ENCODE peak calls at places on chromosome 3, in nine cellular contexts. B is heart left ventricle, X is tibial artery, T is tibial nerve, P is pancreas, G is psoas muscle, D is K562, H is upper lobe of right lung, K is GM12878. L is an unnamed sample. For H3K4me1, the result is how much of the 10 kb centered on the place peaks cover.

GRCh38 chr3:134320749-134321148 is 53.5 kb downstream of the AMOTL2 start:
- DNase-seq in B (no peak), X (no peak), T (no peak), P (no peak), G (no peak), D (no peak), H (no peak), K (no peak), L (no peak)

GRCh38 chr3:141064255-141064926 is 13.2 kb downstream of the SPSB4 start:
- DNase-seq in B (no peak), X (no peak), T (no peak), P (no peak), G (no peak), D (no peak), H (no peak), K (no peak), L (no peak)

GRCh38 chr3:52053307-52054304 is 2.8 kb downstream of the DUSP7 start:
- DNase-seq in B (peak), X (peak), T (no peak), P (no peak), G (no peak), D (peak), H (peak), K (peak), L (peak)

GRCh38 chr3:151580592-151580991 is 119.7 kb upstream of the IGSF10 start:
- DNase-seq in B (no peak), X (no peak), T (no peak), P (no peak), G (no peak), D (no peak), H (no peak), K (no peak), L (no peak)

GRCh38 chr3:53858096-53858741 is 11.9 kb downstream of the IL17RB start:
- DNase-seq in B (no peak), X (no peak), T (no peak), P (no peak), G (no peak), D (no peak), H (no peak), K (no peak), L (no peak)

GRCh38 chr3:14031271-14031670 is 93.4 kb downstream of the CHCHD4 start:
- DNase-seq in B (no peak), X (no peak), T (no peak), P (no peak), G (no peak), D (no peak), H (no peak), K (no peak), L (no peak)

GRCh38 chr3:184788751-184789150 is 23.2 kb upstream of the VPS8 start:
- DNase-seq in B (no peak), X (no peak), T (no peak), P (no peak), G (no peak), D (no peak), H (no peak), K (no peak), L (no peak)

GRCh38 chr3:194556086-194557056 is 69.6 kb upstream of the ATP13A3 start:
- DNase-seq in B (no peak), X (peak), T (no peak), P (no peak), G (no peak), D (peak), H (peak), K (no peak), L (peak)

GRCh38 chr3:8490079-8490552 is 11.5 kb upstream of the LMCD1 start:
- DNase-seq in B (no peak), X (no peak), T (no peak), P (no peak), G (peak), D (no peak), H (no peak), K (no peak), L (no peak)

GRCh38 chr3:45760878-45761711 is 35.2 kb downstream of the SLC6A20 start:
- DNase-seq in B (peak), X (no peak), T (peak), P (peak), G (no peak), D (peak), H (no peak), K (peak), L (no peak)

GRCh38 chr3:89419647-89420141 is 312.3 kb downstream of the EPHA3 start:
- DNase-seq in B (peak), X (no peak), T (no peak), P (no peak), G (no peak), D (no peak), H (no peak), K (no peak), L (no peak)

GRCh38 chr3:196867507-196868296 is at the start of gene SENP5:
- DNase-seq in B (peak), X (peak), T (peak), P (peak), G (peak), D (peak), H (peak), K (peak), L (peak)

GRCh38 chr3:160331127-160331937 is 67.7 kb downstream of the IFT80 start:
- DNase-seq in B (no peak), X (no peak), T (no peak), P (no peak), G (no peak), D (peak), H (no peak), K (no peak), L (no peak)

GRCh38 chr3:107675233-107675900 is 152.6 kb downstream of the BBX start:
- DNase-seq in B (no peak), X (no peak), T (no peak), P (no peak), G (no peak), D (no peak), H (no peak), K (no peak), L (no peak)

GRCh38 chr3:145864336-145864735 is 296.6 kb downstream of the PLOD2 start:
- DNase-seq in B (no peak), X (no peak), T (no peak), P (no peak), G (no peak), D (no peak), H (no peak), K (no peak), L (no peak)

GRCh38 chr3:169764164-169764452 is 752 bp downstream of the TERC start:
- DNase-seq in B (no peak), X (no peak), T (no peak), P (no peak), G (no peak), D (no peak), H (no peak), K (peak), L (no peak)

GRCh38 chr3:100006570-100007271 is 107.6 kb downstream of the FILIP1L start:
- DNase-seq in B (no peak), X (no peak), T (no peak), P (no peak), G (no peak), D (no peak), H (no peak), K (no peak), L (no peak)

GRCh38 chr3:104604326-104605010 is 762.2 kb upstream of the ALCAM start:
- DNase-seq in B (no peak), X (no peak), T (no peak), P (no peak), G (no peak), D (no peak), H (no peak), K (no peak), L (no peak)

GRCh38 chr3:78642471-78642870 is 1125.3 kb downstream of the ROBO1 start:
- DNase-seq in B (no peak), X (no peak), T (no peak), P (no peak), G (no peak), D (no peak), H (no peak), K (no peak), L (no peak)

GRCh38 chr3:53274938-53275666 is 19.3 kb upstream of the TKT start:
- DNase-seq in B (no peak), X (no peak), T (no peak), P (no peak), G (no peak), D (no peak), H (peak), K (no peak), L (no peak)

GRCh38 chr3:72483554-72484104 is 364.6 kb downstream of the SHQ1 start:
- DNase-seq in B (no peak), X (no peak), T (no peak), P (no peak), G (no peak), D (no peak), H (no peak), K (no peak), L (no peak)

GRCh38 chr3:49410844-49411549 is 779 bp downstream of the RHOA start:
- DNase-seq in B (no peak), X (no peak), T (no peak), P (no peak), G (no peak), D (no peak), H (no peak), K (no peak), L (no peak)

GRCh38 chr3:10116138-10116460 is 624 bp downstream of the BRK1 start:
- DNase-seq in B (no peak), X (no peak), T (no peak), P (no peak), G (no peak), D (peak), H (peak), K (no peak), L (no peak)

GRCh38 chr3:54427951-54428871 is 305.9 kb downstream of the CACNA2D3 start:
- DNase-seq in B (peak), X (no peak), T (peak), P (peak), G (peak), D (peak), H (no peak), K (peak), L (peak)

GRCh38 chr3:106349191-106349881 is 480.5 kb upstream of the CBLB start:
- DNase-seq in B (no peak), X (no peak), T (no peak), P (no peak), G (no peak), D (no peak), H (no peak), K (no peak), L (no peak)

GRCh38 chr3:14126017-14126902 is 1.4 kb downstream of the TMEM43 start:
- DNase-seq in B (no peak), X (no peak), T (no peak), P (peak), G (no peak), D (no peak), H (no peak), K (no peak), L (no peak)

GRCh38 chr3:40037582-40037981 is 228.2 kb downstream of the MYRIP start:
- DNase-seq in B (no peak), X (no peak), T (no peak), P (no peak), G (no peak), D (no peak), H (no peak), K (no peak), L (no peak)

GRCh38 chr3:182732232-182733015 is 60.9 kb upstream of the ATP11B start:
- DNase-seq in B (no peak), X (no peak), T (no peak), P (no peak), G (no peak), D (no peak), H (no peak), K (no peak), L (no peak)

GRCh38 chr3:94423566-94423965 is 360.7 kb downstream of the NSUN3 start:
- DNase-seq in B (no peak), X (no peak), T (no peak), P (no peak), G (no peak), D (no peak), H (no peak), K (no peak), L (no peak)

GRCh38 chr3:37250435-37250834 is 76.1 kb upstream of the LRRFIP2 start:
- DNase-seq in B (no peak), X (no peak), T (no peak), P (no peak), G (no peak), D (no peak), H (no peak), K (no peak), L (no peak)

GRCh38 chr3:72692959-72693518 is 155.2 kb downstream of the SHQ1 start:
- DNase-seq in B (no peak), X (no peak), T (no peak), P (no peak), G (no peak), D (no peak), H (no peak), K (no peak), L (no peak)

GRCh38 chr3:57544181-57545125 is at the start of gene DNAH12:
- DNase-seq in B (no peak), X (no peak), T (no peak), P (peak), G (no peak), D (peak), H (peak), K (no peak), L (peak)

GRCh38 chr3:38843898-38844297 is 27.9 kb upstream of the SCN10A start:
- DNase-seq in B (peak), X (no peak), T (no peak), P (no peak), G (no peak), D (peak), H (no peak), K (no peak), L (no peak)

GRCh38 chr3:100129944-100130343 is 15.6 kb upstream of the FILIP1L start:
- DNase-seq in B (no peak), X (no peak), T (no peak), P (no peak), G (no peak), D (no peak), H (no peak), K (no peak), L (no peak)

GRCh38 chr3:37701729-37702128 is 160.0 kb upstream of the CTDSPL start:
- DNase-seq in B (no peak), X (peak), T (no peak), P (no peak), G (no peak), D (no peak), H (no peak), K (no peak), L (no peak)

GRCh38 chr3:177816667-177817208 is 619.5 kb upstream of the TBL1XR1 start:
- DNase-seq in B (peak), X (no peak), T (no peak), P (peak), G (no peak), D (no peak), H (no peak), K (no peak), L (no peak)

GRCh38 chr3:30628188-30628930 is 22.0 kb downstream of the TGFBR2 start:
- DNase-seq in B (no peak), X (no peak), T (no peak), P (no peak), G (no peak), D (no peak), H (no peak), K (no peak), L (no peak)

GRCh38 chr3:190229632-190230424 is 92.4 kb downstream of the CLDN1 start:
- DNase-seq in B (no peak), X (no peak), T (no peak), P (no peak), G (no peak), D (no peak), H (no peak), K (no peak), L (no peak)

GRCh38 chr3:179446501-179446900 is 4.8 kb downstream of the GNB4 start:
- DNase-seq in B (no peak), X (no peak), T (no peak), P (no peak), G (no peak), D (peak), H (no peak), K (no peak), L (no peak)

DNA sequence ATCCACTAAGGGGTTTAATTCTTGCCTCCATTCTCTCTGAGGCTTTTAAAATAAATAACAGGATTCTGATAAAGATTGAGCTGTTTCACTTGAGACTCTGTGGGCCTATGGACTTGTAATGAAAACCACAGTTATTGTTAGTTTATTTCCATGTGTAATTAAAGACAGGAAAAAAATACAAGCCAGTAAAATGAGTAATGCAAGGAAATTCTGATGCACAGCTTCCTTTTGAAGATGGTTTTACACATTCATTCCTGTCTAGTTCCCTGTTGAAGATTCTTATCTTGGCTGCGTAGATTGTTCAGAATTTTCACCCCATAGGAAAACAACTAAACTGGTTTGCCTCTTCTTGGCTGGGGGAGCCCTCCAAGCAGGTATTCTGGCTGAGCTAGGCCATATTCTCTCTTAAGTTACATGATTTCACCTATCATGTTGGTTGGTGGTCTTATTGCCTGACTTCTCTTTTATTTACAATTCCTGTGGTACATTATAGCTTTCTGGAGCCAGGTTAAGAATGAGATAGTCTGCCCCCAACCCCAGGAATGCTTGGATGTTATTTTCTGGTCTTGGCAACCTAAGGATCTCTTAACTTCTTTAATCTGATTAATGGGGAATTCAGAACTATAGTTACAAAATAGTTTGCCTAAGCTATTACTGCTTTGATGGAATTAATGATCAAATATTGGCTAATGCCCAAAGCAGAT is 67.6 kb downstream of the MITF start:
- DNase-seq in B (no peak), X (no peak), T (no peak), P (no peak), G (no peak), D (no peak), H (no peak), K (no peak), L (no peak)
- TF ChIP-seq CTCF in B (no peak), X (no peak), T (no peak), P (no peak), G (no peak), D (no peak), H (no peak), K (no peak), L (no peak)

GRCh38 chr3:11195201-11195600 is 40.9 kb downstream of the HRH1 start:
- DNase-seq in B (no peak), X (peak), T (no peak), P (no peak), G (no peak), D (no peak), H (no peak), K (no peak), L (no peak)
- H3K4me1 ChIP-seq in B (under half), X (under half), T (under half), P (under half), G (under half), D (under half), H (under half), K (under half), L (under half)

DNA sequence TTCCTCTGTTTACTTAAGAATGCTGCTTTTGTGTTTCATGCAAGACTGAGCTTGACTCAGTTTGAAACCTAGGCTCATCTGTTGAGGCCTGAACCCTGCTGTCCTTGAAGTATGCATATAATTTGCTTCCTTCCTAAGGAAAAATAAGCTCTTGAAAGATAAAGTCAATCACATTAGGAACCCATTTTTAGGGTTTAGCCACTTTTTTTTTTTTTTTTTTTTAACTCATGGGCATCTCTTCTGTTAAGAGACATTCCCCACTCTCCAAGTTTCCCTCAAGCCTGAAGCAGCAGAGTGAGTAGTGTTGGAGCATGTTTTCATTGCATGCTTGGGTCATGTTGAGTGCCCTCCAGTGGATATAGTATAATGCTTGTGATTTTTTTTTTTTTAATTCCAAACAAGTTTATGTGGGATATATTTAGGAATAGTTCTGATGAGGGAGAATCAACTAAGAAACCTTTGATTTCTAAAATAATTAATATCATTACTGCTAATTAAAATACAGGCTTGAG is 3.6 kb downstream of the CTNNB1 start:
- DNase-seq in B (peak), X (no peak), T (peak), P (no peak), G (no peak), D (peak), H (no peak), K (no peak), L (no peak)
- TF ChIP-seq CTCF in B (peak), X (peak), T (peak), P (no peak), G (peak), D (peak), H (peak), K (no peak), L (peak)

GRCh38 chr3:61955483-61955882 is 394.1 kb downstream of the PTPRG start:
- DNase-seq in B (no peak), X (no peak), T (no peak), P (no peak), G (no peak), D (no peak), H (no peak), K (no peak), L (no peak)

GRCh38 chr3:61954097-61954528 is 392.7 kb downstream of the PTPRG start:
- DNase-seq in B (no peak), X (no peak), T (no peak), P (no peak), G (no peak), D (no peak), H (no peak), K (no peak), L (no peak)

GRCh38 chr3:61961882-61962281 is 400.5 kb downstream of the PTPRG start:
- DNase-seq in B (no peak), X (no peak), T (no peak), P (no peak), G (no peak), D (no peak), H (no peak), K (no peak), L (no peak)

GRCh38 chr3:61960976-61961375 is 399.6 kb downstream of the PTPRG start:
- DNase-seq in B (no peak), X (no peak), T (no peak), P (no peak), G (no peak), D (no peak), H (no peak), K (no peak), L (no peak)

DNA sequence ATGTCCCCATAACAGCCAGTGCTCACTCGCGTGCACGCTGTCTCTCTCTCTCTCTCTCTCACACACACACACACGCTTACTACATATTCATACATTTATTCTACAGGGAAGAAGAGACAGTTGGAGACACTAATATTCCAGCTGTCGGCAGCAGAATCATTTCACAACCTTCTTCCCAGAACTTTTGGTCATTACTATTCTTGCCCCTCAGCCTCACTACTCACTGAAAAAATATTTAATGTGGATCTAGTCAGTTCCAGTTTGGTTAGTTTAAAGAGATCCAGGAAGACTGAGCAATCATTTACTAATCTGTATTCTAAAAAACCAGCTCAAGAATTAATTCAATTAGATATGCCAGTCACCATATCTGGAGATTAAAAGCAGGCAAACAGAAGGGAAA is 394.9 kb downstream of the PTPRG start:
- DNase-seq in B (no peak), X (no peak), T (no peak), P (no peak), G (no peak), D (no peak), H (no peak), K (no peak), L (no peak)
- H3K4me1 ChIP-seq in B (under half), X (under half), T (under half), P (under half), G (under half), D (under half), H (under half), K (under half), L (under half)

DNA sequence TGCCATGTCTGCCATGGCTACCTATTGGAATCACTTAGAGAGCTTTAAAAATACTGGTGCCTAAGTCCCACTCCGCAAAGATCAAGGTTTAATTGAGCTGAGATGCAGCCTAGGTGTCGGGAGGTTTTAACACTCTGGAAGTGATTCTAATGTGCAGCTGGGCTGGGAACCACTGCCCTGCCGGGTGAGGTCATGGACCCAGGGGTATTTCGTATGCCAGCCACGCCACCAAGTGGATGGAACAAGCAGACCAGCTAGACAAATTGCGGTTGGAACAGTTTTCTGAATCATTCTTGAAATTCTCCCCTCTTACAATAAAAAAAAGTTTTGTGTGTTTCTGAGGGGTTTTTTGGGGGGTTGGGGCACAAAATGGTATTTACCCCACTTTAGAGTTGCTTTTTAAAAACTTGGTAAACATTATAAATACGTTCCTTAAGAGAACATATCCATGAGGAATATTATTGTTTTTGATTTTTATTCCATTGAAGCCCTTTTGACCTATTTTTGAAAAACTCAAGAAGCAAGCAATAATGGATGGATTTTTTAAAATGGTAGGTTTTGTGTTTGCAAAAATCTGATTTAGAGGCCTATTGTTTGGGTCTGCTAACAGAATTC is 66.2 kb upstream of the CSTA start:
- DNase-seq in B (peak), X (peak), T (peak), P (peak), G (peak), D (peak), H (peak), K (peak), L (peak)
- TF ChIP-seq CTCF in B (peak), X (peak), T (peak), P (no peak), G (peak), D (peak), H (peak), K (peak), L (no peak)